ENCODE peak calls at places on chromosomes 3 and 15, in eight cellular contexts. T is tibial nerve, D is gastrocnemius medialis, Z is body of pancreas, R is heart left ventricle, Y is tibial artery, L is sigmoid colon, E is Panc1. J is an unnamed sample.

GRCh38 chr3:86180696-86181095 is 810.3 kb downstream of the VGLL3 start:
- DNase-seq in T (no peak), D (no peak), Z (no peak), R (no peak), Y (no peak), L (no peak), E (no peak), J (no peak)

GRCh38 chr3:142676151-142676550 is 47.7 kb upstream of the TRPC1 start:
- DNase-seq in T (no peak), D (no peak), Z (no peak), R (no peak), Y (no peak), L (no peak), E (no peak), J (no peak)

GRCh38 chr3:33658971-33659848 is 58.8 kb downstream of the CLASP2 start:
- DNase-seq in T (peak; percentile 56), D (peak; percentile 66), Z (peak; percentile 73), R (peak; percentile 84), Y (peak; percentile 74), L (peak; percentile 85), E (no peak), J (peak; percentile 15)

GRCh38 chr3:129632056-129632455 is 25.6 kb upstream of the PLXND1 start:
- DNase-seq in T (no peak), D (no peak), Z (no peak), R (no peak), Y (no peak), L (no peak), E (no peak), J (no peak)

GRCh38 chr3:56800373-56801150 is 1.2 kb downstream of the ARHGEF3 start:
- DNase-seq in T (no peak), D (no peak), Z (peak; percentile 51), R (no peak), Y (no peak), L (no peak), E (no peak), J (no peak)

GRCh38 chr3:13123765-13124164 is 50.5 kb upstream of the IQSEC1 start:
- DNase-seq in T (no peak), D (no peak), Z (no peak), R (no peak), Y (peak; percentile 39), L (peak; percentile 34), E (no peak), J (no peak)

GRCh38 chr15:64651573-64652260 is 123.7 kb downstream of the RBPMS2 start:
- DNase-seq in T (no peak), D (peak; percentile 12), Z (peak; percentile 31), R (no peak), Y (no peak), L (no peak), E (no peak), J (no peak)

GRCh38 chr3:157475921-157476395 is 27.3 kb downstream of the VEPH1 start:
- DNase-seq in T (no peak), D (no peak), Z (no peak), R (no peak), Y (no peak), L (no peak), E (no peak), J (peak; percentile 40)

GRCh38 chr3:148243609-148244008 is 454.1 kb upstream of the AGTR1 start:
- DNase-seq in T (no peak), D (no peak), Z (no peak), R (no peak), Y (no peak), L (no peak), E (no peak), J (no peak)

GRCh38 chr3:66409771-66410355 is 91.0 kb downstream of the LRIG1 start:
- DNase-seq in T (no peak), D (no peak), Z (no peak), R (no peak), Y (no peak), L (peak; percentile 46), E (no peak), J (no peak)

GRCh38 chr3:151432624-151433372 is 28.1 kb downstream of the IGSF10 start:
- DNase-seq in T (no peak), D (no peak), Z (no peak), R (no peak), Y (no peak), L (no peak), E (no peak), J (no peak)

GRCh38 chr3:100197876-100198275 is 62.9 kb upstream of the TBC1D23 start:
- DNase-seq in T (no peak), D (no peak), Z (no peak), R (no peak), Y (no peak), L (no peak), E (no peak), J (no peak)

GRCh38 chr3:157393076-157393475 is 43.6 kb upstream of the PTX3 start:
- DNase-seq in T (no peak), D (no peak), Z (no peak), R (no peak), Y (no peak), L (no peak), E (no peak), J (no peak)

GRCh38 chr3:34034840-34035239 is 236.4 kb downstream of the PDCD6IP start:
- DNase-seq in T (no peak), D (no peak), Z (no peak), R (no peak), Y (no peak), L (no peak), E (no peak), J (no peak)

GRCh38 chr3:105676621-105677300 is 192.1 kb downstream of the CBLB start:
- DNase-seq in T (no peak), D (no peak), Z (no peak), R (no peak), Y (no peak), L (no peak), E (no peak), J (no peak)

GRCh38 chr3:57397175-57398026 is 104.9 kb upstream of the ASB14 start:
- DNase-seq in T (peak; percentile 20), D (no peak), Z (peak; percentile 63), R (no peak), Y (no peak), L (no peak), E (peak; percentile 60), J (peak; percentile 17)

DNA sequence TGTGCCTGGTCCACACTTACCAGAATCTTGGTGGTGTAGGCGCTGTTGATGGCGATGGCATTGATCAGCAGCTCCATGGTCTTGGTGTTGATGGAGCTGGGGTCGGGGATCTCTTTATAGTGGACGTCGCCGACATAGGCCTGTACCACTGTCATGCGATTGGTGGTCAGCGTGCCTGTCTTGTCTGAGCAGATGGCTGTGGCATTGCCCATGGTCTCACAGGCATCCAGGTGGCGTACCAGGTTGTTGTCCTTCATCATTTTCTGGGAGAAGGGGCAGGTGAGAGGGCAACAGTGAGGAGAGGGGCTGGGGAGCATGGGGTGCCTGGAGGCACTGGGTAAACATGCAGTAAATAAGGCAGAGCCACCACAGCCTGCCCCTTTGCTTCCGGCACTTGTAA is 50.9 kb upstream of the SEC13 start:
- DNase-seq in T (no peak), D (no peak), Z (no peak), R (no peak), Y (no peak), L (no peak), E (no peak), J (no peak)
- H3K4me1 ChIP-seq in T (no peaks in the 10 kb centered on the region), D (peaks cover 23% of the 10 kb centered on the region), Z (no peaks in the 10 kb centered on the region), R (peaks cover 6% of the 10 kb centered on the region), Y (no peaks in the 10 kb centered on the region), L (peaks cover 7% of the 10 kb centered on the region), E (no peaks in the 10 kb centered on the region), J (peaks cover 3% of the 10 kb centered on the region)

DNA sequence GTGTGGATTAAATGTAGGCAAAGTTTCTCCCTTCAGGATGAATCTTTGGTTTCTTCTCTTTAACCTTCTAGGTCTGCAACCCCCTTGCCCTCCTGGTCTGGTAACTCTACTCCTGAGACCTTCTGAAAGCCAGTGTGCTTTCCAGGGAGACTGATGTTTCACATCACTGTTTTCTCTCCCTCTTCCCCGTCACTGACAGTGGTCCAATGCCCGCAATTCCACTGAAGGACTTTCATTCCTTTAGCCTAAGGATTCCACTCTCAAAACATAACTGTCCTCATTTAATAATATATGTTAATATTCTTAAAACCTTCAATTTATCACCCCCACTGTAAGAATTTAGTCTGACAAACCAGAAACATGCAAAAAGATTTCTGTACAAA is 101.5 kb upstream of the CPNE4 start:
- DNase-seq in T (no peak), D (no peak), Z (no peak), R (no peak), Y (no peak), L (no peak), E (no peak), J (no peak)
- H3K27ac ChIP-seq in T (no peak overlapping the region), D (no peak overlapping the region), Z (no peak overlapping the region), R (no peak overlapping the region), Y (no peak overlapping the region), L (no peak overlapping the region), E (no peak overlapping the region), J (peak overlapping the region; percentile 95)

DNA sequence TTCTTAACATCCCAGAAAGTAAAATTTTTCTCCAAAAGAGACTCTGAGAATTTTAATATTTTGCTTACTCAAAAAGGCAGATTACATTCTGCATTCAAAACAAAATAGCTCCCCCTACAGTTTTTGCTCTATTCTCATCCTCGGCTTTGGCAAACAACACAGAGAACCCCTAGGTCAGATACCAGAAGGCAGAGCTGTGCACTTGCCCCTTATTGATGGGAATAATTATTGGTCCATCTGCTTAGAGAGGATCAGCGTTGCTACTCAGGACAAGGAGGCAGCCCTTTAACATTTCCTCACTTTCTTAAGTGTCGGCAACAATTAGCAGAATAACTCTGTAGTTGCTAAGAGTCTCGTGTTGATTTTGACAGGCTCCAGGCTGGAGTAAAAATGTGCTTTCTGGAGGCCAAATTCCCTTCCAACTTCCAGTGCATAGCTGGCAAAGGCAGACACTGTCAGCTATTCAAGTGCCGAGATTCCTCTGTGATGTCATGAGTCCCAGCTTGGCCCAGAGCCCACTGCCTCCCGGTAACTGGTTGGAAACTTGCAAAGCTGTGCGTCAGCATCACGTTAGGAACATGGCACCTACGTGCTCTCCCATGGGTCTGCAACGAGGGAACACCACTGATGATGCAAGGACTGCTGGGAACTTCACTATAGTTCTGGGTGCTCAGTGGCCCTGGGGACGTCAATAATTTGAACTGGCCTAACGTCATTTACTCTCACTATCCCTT is 482.7 kb upstream of the ADAMTS9 start:
- DNase-seq in T (peak; percentile 79), D (peak; percentile 41), Z (peak; percentile 68), R (peak; percentile 95), Y (peak; percentile 99), L (peak; percentile 98), E (no peak), J (peak; percentile 85)
- TF ChIP-seq CTCF in T (peak; percentile 50), D (no peak), Z (peak; percentile 23), R (peak; percentile 51), Y (peak; percentile 20), L (peak; percentile 29), E (peak; percentile 24), J (peak; percentile 79)

DNA sequence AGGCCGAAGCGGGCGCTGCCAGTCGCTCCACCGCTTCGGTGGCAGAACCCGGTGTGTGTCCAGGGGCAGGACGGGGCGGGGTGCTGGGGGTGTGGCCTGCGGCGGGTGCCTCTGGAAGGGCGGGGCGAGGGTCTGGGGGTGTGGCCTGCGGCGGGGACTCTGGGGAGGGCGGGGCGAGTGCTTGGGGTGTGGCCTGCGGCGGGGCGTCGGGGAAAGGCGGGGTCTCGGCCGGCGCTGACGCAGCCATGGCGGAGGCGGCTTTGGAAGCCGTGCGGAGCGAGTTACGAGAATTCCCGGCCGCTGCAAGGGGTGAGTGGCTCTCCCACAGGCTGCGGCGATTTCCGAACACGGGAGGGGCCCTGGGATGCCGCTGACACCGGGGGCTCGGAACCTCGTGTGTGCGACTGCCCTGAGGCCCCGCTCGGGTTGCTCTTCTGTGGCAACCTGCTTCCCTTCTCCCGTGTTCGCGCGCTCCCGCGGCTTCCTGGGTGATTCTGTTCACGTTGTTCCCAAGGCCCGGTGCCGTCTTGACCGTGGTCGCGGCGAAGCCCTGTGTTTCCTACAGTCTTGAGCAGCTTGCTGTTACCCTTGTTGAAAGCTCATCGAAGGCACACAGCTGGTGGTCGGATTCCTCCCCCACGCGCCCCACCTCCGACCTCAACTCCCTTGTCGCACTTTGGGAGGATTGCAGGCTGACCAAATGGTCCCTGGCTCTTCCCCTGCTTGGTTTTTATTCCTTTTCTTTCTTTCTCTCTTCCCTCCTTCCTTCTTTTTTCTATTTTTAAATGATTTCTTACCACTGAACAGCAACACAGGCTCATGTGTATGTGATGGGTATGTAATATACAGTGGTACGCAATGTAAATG is at the start of gene JMJD7:
- DNase-seq in T (peak; percentile 93), D (peak; percentile 91), Z (peak; percentile 93), R (peak; percentile 96), Y (peak; percentile 95), L (peak; percentile 97), E (peak; percentile 36), J (peak; percentile 64)
- H3K4me1 ChIP-seq in T (no peaks in the 10 kb centered on the region), D (peaks cover 18% of the 10 kb centered on the region), Z (peaks cover 28% of the 10 kb centered on the region), R (peaks cover 23% of the 10 kb centered on the region), Y (peaks cover 7% of the 10 kb centered on the region), L (peaks cover 16% of the 10 kb centered on the region), E (peaks cover 8% of the 10 kb centered on the region), J (peaks cover 15% of the 10 kb centered on the region)